ENCODE peak calls at places on chromosomes 7 and 10, in six cellular contexts. E, A, X, D, J and U are unnamed samples.

GRCh38 chr10:28858641-28859040 is 181.3 kb downstream of the BAMBI start:
- DNase-seq in E (no peak), A (no peak), X (no peak), D (peak; percentile 18), J (no peak), U (no peak)

GRCh38 chr7:24926623-24927539 is 53.1 kb downstream of the OSBPL3 start:
- DNase-seq in E (no peak), A (peak; percentile 90), X (no peak), D (no peak), J (no peak), U (no peak)

GRCh38 chr10:33116293-33116697 is 158.3 kb upstream of the ITGB1 start:
- DNase-seq in E (no peak), A (peak; percentile 90), X (no peak), D (peak; percentile 51), J (peak; percentile 8), U (peak; percentile 2)

GRCh38 chr10:132065491-132066105 is at the start of gene JAKMIP3:
- DNase-seq in E (peak; percentile 47), A (peak; percentile 90), X (no peak), D (peak; percentile 29), J (peak; percentile 89), U (peak; percentile 63)

GRCh38 chr10:102796407-102797176 is 40.6 kb downstream of the CYP17A1 start:
- DNase-seq in E (no peak), A (peak; percentile 52), X (no peak), D (no peak), J (no peak), U (peak; percentile 30)

GRCh38 chr7:55887786-55888185 is 530 bp downstream of the ZNF713 start:
- DNase-seq in E (no peak), A (peak; percentile 3), X (peak; percentile 3), D (no peak), J (peak; percentile 0), U (no peak)

GRCh38 chr7:519974-520458 is 370 bp upstream of the PDGFA start:
- DNase-seq in E (no peak), A (peak; percentile 70), X (peak; percentile 7), D (peak; percentile 68), J (peak; percentile 40), U (no peak)

GRCh38 chr7:130966246-130967009 is 232.4 kb upstream of the KLF14 start:
- DNase-seq in E (no peak), A (peak; percentile 90), X (no peak), D (no peak), J (no peak), U (no peak)

GRCh38 chr10:62492012-62492869 is 118.1 kb downstream of the ZNF365 start:
- DNase-seq in E (no peak), A (peak; percentile 44), X (peak; percentile 96), D (no peak), J (peak; percentile 17), U (peak; percentile 31)

GRCh38 chr10:7679256-7679655 is 12.5 kb upstream of the ITIH5 start:
- DNase-seq in E (no peak), A (no peak), X (no peak), D (no peak), J (no peak), U (no peak)

GRCh38 chr10:2477154-2477553 is 590.2 kb upstream of the PFKP start:
- DNase-seq in E (no peak), A (no peak), X (no peak), D (no peak), J (no peak), U (no peak)